ENCODE peak calls at places on chromosomes 11 and 22, in eight cellular contexts. U is heart right ventricle, R is DMS79, L is occipital lobe, V is endothelial cell, Q is substantia nigra, P is NCI-H460, D is nephron progenitor cell. T is an unnamed sample.

GRCh38 chr11:92867913-92868619 is 101.4 kb upstream of the MTNR1B start:
- DNase-seq in U (no peak), R (peak; percentile 97), D (no peak), P (no peak), Q (no peak), V (no peak), L (no peak), T (no peak)

GRCh38 chr11:118373263-118373662 is 13.9 kb downstream of the UBE4A start:
- DNase-seq in L (no peak), V (no peak), Q (no peak), U (no peak), D (no peak), P (no peak), R (no peak), T (no peak)

GRCh38 chr22:46546466-46547178 is 9.2 kb upstream of the CELSR1 start:
- DNase-seq in U (peak; percentile 82), Q (no peak), P (no peak), R (no peak), V (no peak), L (no peak), D (no peak), T (no peak)

GRCh38 chr11:106961518-106961917 is 56.8 kb downstream of the GUCY1A2 start:
- DNase-seq in D (no peak), U (no peak), Q (no peak), P (peak; percentile 78), L (no peak), V (no peak), R (no peak), T (no peak)

GRCh38 chr11:132941024-132941646 is 591.2 kb downstream of the OPCML start:
- DNase-seq in L (no peak), P (peak; percentile 23), Q (peak; percentile 11), U (no peak), V (peak; percentile 37), D (peak; percentile 48), R (no peak), T (peak; percentile 63)

GRCh38 chr11:11022126-11022730 is 164.4 kb upstream of the ZBED5 start:
- DNase-seq in V (no peak), D (no peak), U (no peak), Q (no peak), L (no peak), R (no peak), P (peak; percentile 18), T (peak; percentile 36)

GRCh38 chr11:69142894-69143293 is 12.8 kb upstream of the SMIM38 start:
- DNase-seq in D (no peak), U (no peak), R (no peak), L (no peak), V (no peak), P (no peak), Q (no peak), T (no peak)

GRCh38 chr11:121767433-121767832 is 314.7 kb upstream of the SORL1-AS1 start:
- DNase-seq in V (no peak), R (no peak), Q (no peak), U (no peak), L (no peak), P (no peak), D (no peak), T (no peak)

GRCh38 chr22:46580940-46581579 is 39.1 kb upstream of the GRAMD4 start:
- DNase-seq in Q (no peak), U (no peak), D (no peak), L (no peak), V (no peak), P (no peak), R (no peak), T (no peak)